ENCODE peak calls at places on chromosomes 2 and 18, in four cellular contexts. M is WTC11, B is HepG2, Y is K562. G is an unnamed sample.

GRCh38 chr2:170533156-170533555 is 182.0 kb upstream of the SP5 start:
- DNase-seq in M (no peak), B (no peak), Y (no peak), G (no peak)

GRCh38 chr2:48483916-48484315 is 46.0 kb upstream of the STON1 start:
- DNase-seq in M (no peak), B (no peak), Y (no peak), G (no peak)

GRCh38 chr2:128535928-128536327 is 217.3 kb upstream of the HS6ST1 start:
- DNase-seq in M (no peak), B (peak), Y (no peak), G (no peak)

GRCh38 chr2:228048838-228049490 is 132.5 kb downstream of the SPHKAP start:
- DNase-seq in M (peak), B (peak), Y (peak), G (peak)

GRCh38 chr2:190319557-190320498 is at the start of gene HIBCH:
- DNase-seq in M (peak), B (peak), Y (peak), G (peak)

GRCh38 chr18:59961086-59961485 is 61.3 kb downstream of the PMAIP1 start:
- DNase-seq in M (no peak), B (no peak), Y (peak), G (no peak)

GRCh38 chr18:74316257-74317180 is 880 bp downstream of the C18orf63 start:
- DNase-seq in M (no peak), B (peak), Y (no peak), G (no peak)

GRCh38 chr2:240199133-240199870 is 58.8 kb upstream of the OTOS start:
- DNase-seq in M (no peak), B (no peak), Y (no peak), G (no peak)

GRCh38 chr18:518081-518480 is 17.6 kb upstream of the COLEC12 start:
- DNase-seq in M (no peak), B (no peak), Y (no peak), G (no peak)

GRCh38 chr2:142041105-142041504 is 89.7 kb downstream of the LRP1B start:
- DNase-seq in M (no peak), B (no peak), Y (no peak), G (no peak)

GRCh38 chr2:154368148-154368547 is 330.3 kb upstream of the KCNJ3 start:
- DNase-seq in M (no peak), B (no peak), Y (no peak), G (no peak)

GRCh38 chr2:197866449-197866848 is 62.1 kb downstream of the PLCL1 start:
- DNase-seq in M (no peak), B (no peak), Y (no peak), G (no peak)

GRCh38 chr18:62450546-62451395 is 72.1 kb upstream of the ZCCHC2 start:
- DNase-seq in M (no peak), B (peak), Y (peak), G (no peak)

GRCh38 chr2:44325897-44326296 is 35.4 kb downstream of the PREPL start:
- DNase-seq in M (no peak), B (no peak), Y (no peak), G (no peak)

GRCh38 chr18:36212301-36212977 is 25.1 kb downstream of the MOCOS start:
- DNase-seq in M (no peak), B (no peak), Y (peak), G (peak)

GRCh38 chr2:197515277-197515797 is 529 bp upstream of the MOB4 start:
- DNase-seq in M (no peak), B (peak), Y (peak), G (no peak)

GRCh38 chr2:189233527-189233926 is 54.0 kb upstream of the COL5A2 start:
- DNase-seq in M (no peak), B (no peak), Y (no peak), G (no peak)

GRCh38 chr2:174761837-174762236 is 2.4 kb downstream of the CHRNA1 start:
- DNase-seq in M (no peak), B (no peak), Y (no peak), G (no peak)

GRCh38 chr18:60950634-60951033 is 382.6 kb upstream of the CDH20 start:
- DNase-seq in M (no peak), B (no peak), Y (no peak), G (no peak)

GRCh38 chr2:106547104-106547503 is 59.9 kb downstream of the CD8B2 start:
- DNase-seq in M (no peak), B (no peak), Y (no peak), G (no peak)

GRCh38 chr2:52260904-52261303 is 1229.0 kb upstream of the NRXN1 start:
- DNase-seq in M (no peak), B (no peak), Y (no peak), G (no peak)

GRCh38 chr2:11550901-11551568 is 17.2 kb downstream of the GREB1 start:
- DNase-seq in M (no peak), B (no peak), Y (no peak), G (no peak)

GRCh38 chr2:240954436-240955305 is 43.7 kb upstream of the SNED1 start:
- DNase-seq in M (no peak), B (no peak), Y (no peak), G (no peak)

GRCh38 chr2:86213699-86214502 is 14.6 kb downstream of the MRPL35 start:
- DNase-seq in M (no peak), B (no peak), Y (peak), G (no peak)

GRCh38 chr2:233079953-233080835 is 20.1 kb downstream of the INPP5D start:
- DNase-seq in M (no peak), B (no peak), Y (no peak), G (no peak)

GRCh38 chr18:69658137-69658536 is 257.4 kb downstream of the DOK6 start:
- DNase-seq in M (no peak), B (peak), Y (no peak), G (no peak)

GRCh38 chr2:74188018-74188601 is 9.4 kb upstream of the MOB1A start:
- DNase-seq in M (peak), B (peak), Y (no peak), G (no peak)

GRCh38 chr2:240960963-240961876 is 37.2 kb upstream of the SNED1 start:
- DNase-seq in M (no peak), B (peak), Y (no peak), G (no peak)

GRCh38 chr2:149738771-149739170 is 151.2 kb upstream of the MMADHC start:
- DNase-seq in M (no peak), B (no peak), Y (no peak), G (no peak)

GRCh38 chr18:31880186-31880898 is 62.6 kb downstream of the TRAPPC8 start:
- DNase-seq in M (no peak), B (no peak), Y (no peak), G (no peak)

GRCh38 chr18:61870151-61870550 is 22.7 kb downstream of the RNF152 start:
- DNase-seq in M (no peak), B (no peak), Y (no peak), G (no peak)

GRCh38 chr2:221195829-221196228 is 376.3 kb downstream of the EPHA4 start:
- DNase-seq in M (no peak), B (no peak), Y (no peak), G (no peak)

GRCh38 chr2:84970266-84970955 is 550 bp upstream of the KCMF1 start:
- DNase-seq in M (peak), B (no peak), Y (peak), G (peak)

GRCh38 chr2:138455691-138456090 is 45.9 kb upstream of the SPOPL start:
- DNase-seq in M (no peak), B (no peak), Y (no peak), G (no peak)

GRCh38 chr2:120133572-120134244 is 89.5 kb downstream of the TMEM185B start:
- DNase-seq in M (no peak), B (no peak), Y (no peak), G (no peak)

GRCh38 chr2:120132190-120132589 is 91.0 kb downstream of the TMEM185B start:
- DNase-seq in M (no peak), B (no peak), Y (no peak), G (no peak)

GRCh38 chr2:120132691-120133090 is 90.5 kb downstream of the TMEM185B start:
- DNase-seq in M (no peak), B (no peak), Y (no peak), G (no peak)

GRCh38 chr2:120134263-120134662 is 88.9 kb downstream of the TMEM185B start:
- DNase-seq in M (peak), B (peak), Y (no peak), G (no peak)
- TF ChIP-seq ELF4 in M (no peak), B (no peak), Y (no peak), G (no peak)

GRCh38 chr18:45688113-45688512 is 35.9 kb upstream of the SLC14A1 start:
- DNase-seq in M (no peak), B (no peak), Y (no peak), G (no peak)

GRCh38 chr18:45689386-45689785 is 34.6 kb upstream of the SLC14A1 start:
- DNase-seq in M (no peak), B (no peak), Y (no peak), G (no peak)

GRCh38 chr18:45691816-45692179 is 32.2 kb upstream of the SLC14A1 start:
- DNase-seq in M (no peak), B (no peak), Y (no peak), G (no peak)

GRCh38 chr18:45688834-45689233 is 35.1 kb upstream of the SLC14A1 start:
- DNase-seq in M (no peak), B (no peak), Y (no peak), G (no peak)

GRCh38 chr18:45690975-45691815 is 32.8 kb upstream of the SLC14A1 start:
- DNase-seq in M (peak), B (peak), Y (peak), G (peak)
- TF ChIP-seq ELF4 in M (no peak), B (no peak), Y (no peak), G (no peak)

DNA sequence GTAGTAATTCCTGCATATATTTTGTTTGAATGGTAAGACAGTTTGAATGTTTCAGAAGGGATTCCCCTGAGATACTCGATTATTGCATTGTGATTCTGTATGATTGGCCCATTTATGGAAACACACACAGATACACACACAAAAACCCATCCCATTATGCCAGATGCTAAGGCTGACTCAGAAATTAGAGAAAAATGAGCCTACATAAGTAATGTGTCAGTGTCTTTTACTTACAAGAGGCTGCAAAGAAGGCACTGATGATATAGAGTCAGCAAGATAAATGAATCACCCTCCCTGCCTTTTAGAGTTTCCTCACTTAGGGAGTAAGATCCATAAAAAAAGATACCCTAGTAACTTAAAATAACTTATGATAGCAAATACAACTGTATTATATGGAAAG is 1481.1 kb upstream of the ACVR2A start:
- DNase-seq in M (no peak), B (no peak), Y (no peak), G (no peak)
- TF ChIP-seq ELF4 in M (no peak), B (no peak), Y (no peak), G (no peak)

DNA sequence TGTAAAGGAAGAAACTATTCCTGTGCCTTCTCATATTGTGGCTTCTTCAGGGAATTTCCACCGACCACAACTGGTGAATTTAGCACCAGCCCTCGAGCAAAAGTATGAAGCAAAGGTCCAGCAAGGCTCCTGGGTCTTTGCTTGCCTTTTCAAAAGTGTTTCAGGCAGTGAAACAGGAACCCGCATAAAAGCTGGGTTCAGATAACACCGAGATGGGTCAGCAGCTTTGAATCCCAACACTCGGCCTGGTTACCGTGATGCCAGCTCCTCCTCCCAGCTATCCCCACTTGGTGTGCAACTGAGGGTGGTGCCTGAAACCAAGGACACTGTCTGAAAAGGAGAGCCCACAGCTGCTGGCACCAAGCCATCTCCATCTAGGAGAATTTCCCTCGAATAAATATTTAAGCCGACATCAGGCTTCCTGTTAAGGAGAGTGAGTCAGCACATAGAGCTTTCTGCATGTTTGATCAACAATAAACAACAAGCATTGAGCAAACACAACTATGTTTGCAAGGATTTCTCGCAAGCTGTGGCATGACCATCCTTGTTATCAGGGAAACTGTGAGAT is 69.5 kb downstream of the ANTXR1 start:
- DNase-seq in M (no peak), B (peak), Y (no peak), G (no peak)
- TF ChIP-seq ELF4 in M (no peak), B (no peak), Y (no peak), G (no peak)

GRCh38 chr2:38535745-38536506 is 66.8 kb downstream of the HNRNPLL start:
- DNase-seq in M (peak), B (peak), Y (peak), G (peak)
- TF ChIP-seq ELF4 in M (no peak), B (no peak), Y (no peak), G (no peak)

DNA sequence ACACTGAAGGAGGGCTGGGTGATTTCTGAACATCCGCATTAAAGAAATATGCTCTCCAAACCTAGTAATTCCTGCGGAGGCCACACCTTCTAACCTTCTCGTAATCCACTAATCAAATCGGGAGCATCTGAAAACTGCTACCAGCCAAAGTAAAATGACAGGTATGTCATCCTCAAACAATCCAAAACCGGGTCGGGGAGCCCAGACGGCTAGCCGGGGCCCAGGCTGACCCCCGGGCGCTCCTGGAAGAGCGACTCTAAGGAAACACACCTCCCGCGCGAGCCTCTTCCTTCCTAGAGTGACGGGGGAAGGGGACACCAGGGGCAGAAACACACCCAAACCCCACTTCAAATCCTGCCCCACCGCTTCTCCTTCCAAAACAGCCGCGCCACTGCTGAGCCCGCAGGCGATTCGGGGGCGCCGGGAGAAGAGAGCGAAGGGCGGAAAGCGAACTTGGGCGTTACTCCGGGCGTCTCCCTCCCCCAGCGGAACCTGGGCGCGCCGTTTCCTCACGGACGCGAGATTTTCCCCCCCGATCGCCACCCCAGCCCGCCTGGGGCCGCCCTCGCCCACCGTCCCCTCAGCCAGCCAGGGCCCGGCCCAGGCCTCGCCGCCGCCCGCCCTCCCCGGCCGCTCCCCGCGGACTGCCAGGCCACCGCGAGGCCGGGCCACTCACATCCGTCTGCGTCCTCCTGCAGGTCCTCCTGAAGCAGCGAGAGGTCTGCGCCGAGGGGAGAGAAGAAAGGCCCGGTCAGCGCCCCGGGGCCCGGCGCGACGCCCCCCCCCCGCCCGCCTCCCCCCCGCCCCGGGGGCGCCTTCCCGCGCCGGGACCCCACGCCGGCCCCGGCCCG is 584 bp downstream of the PPP4R1 start:
- DNase-seq in M (peak), B (peak), Y (peak), G (peak)
- TF ChIP-seq ELF4 in M (no peak), B (no peak), Y (no peak), G (no peak)

GRCh38 chr2:119682578-119682977 is 3.6 kb downstream of the TMEM177 start:
- DNase-seq in M (no peak), B (no peak), Y (no peak), G (no peak)
- TF ChIP-seq ELF4 in M (no peak), B (no peak), Y (no peak), G (no peak)

DNA sequence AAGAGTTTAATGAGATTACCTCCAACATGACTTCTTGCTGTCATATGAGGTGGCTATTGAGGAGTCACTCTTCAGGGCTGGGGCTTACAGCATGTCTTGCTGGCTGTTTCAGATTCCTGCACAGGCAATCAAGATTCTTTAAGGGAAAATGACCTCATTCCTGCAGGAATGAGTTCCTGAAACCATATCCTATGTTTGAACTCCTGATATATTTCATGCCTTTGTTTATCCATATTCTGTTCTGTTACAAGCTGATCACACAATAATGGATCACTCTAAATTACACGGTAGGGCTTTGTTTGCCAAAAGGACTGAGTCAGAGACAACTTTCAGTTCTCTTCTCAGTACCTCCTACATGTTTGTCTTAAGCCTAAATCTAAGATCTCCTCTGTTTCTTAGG is 879.8 kb upstream of the PIK3C3 start:
- DNase-seq in M (no peak), B (no peak), Y (no peak), G (no peak)
- TF ChIP-seq ELF4 in M (no peak), B (no peak), Y (no peak), G (no peak)

DNA sequence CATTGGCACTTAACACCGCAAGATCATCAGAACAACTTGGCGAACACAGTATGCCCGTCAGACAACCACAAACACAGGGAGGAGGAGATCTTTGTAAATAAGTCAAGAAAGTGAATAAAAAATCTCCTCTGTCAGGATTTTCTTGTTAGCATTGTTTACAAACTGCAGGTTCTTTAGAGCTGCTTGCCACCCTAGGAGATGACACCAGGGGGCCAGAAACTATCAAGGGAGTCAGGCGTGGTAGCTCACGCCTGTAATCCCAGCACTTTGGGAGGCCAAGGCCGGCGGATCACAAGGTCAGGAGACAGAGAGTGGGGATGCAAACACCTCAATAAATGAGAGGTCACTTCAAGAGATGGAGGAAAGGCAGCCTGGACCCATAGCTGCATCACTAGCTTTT is 428.1 kb downstream of the SETBP1 start:
- DNase-seq in M (no peak), B (no peak), Y (no peak), G (no peak)
- TF ChIP-seq ELF4 in M (no peak), B (no peak), Y (no peak), G (no peak)

G was measured in HEK293T.